ENCODE peak calls at places on chromosomes 6 and 20, in ten cellular contexts. A is sigmoid colon, S is RWPE2, Q is thoracic aorta, W is tibial artery, J is stomach, Z is psoas muscle, R is cardiac muscle cell, I is lower lobe of right lung, T is ovary. O is an unnamed sample.

GRCh38 chr6:34154668-34155447 is 9.0 kb upstream of the GRM4 start:
- DNase-seq in R (peak; percentile 75), I (no peak), Q (no peak), S (peak; percentile 51), W (peak; percentile 66), Z (peak; percentile 48), T (peak; percentile 51), A (peak; percentile 69), J (peak; percentile 57), O (peak; percentile 57)

GRCh38 chr6:53065266-53066058 is at the start of gene FBXO9:
- DNase-seq in J (peak; percentile 51), I (peak; percentile 79), W (peak; percentile 85), Z (peak; percentile 74), T (peak; percentile 59), S (peak; percentile 59), A (peak; percentile 78), Q (no peak), R (peak; percentile 84), O (peak; percentile 53)

GRCh38 chr6:72425003-72425681 is 196.7 kb upstream of the KCNQ5 start:
- DNase-seq in A (no peak), R (no peak), S (no peak), J (no peak), T (no peak), Z (no peak), W (no peak), I (no peak), Q (no peak), O (no peak)

GRCh38 chr6:125155344-125155743 is 1.8 kb downstream of the TPD52L1 start:
- DNase-seq in T (no peak), I (no peak), R (no peak), A (no peak), Z (no peak), Q (no peak), W (no peak), J (no peak), S (no peak), O (no peak)

GRCh38 chr6:134848076-134848475 is 101.8 kb downstream of the ALDH8A1 start:
- DNase-seq in T (no peak), R (no peak), Q (no peak), Z (no peak), W (no peak), A (no peak), S (no peak), J (no peak), I (no peak), O (no peak)

GRCh38 chr6:12286381-12287132 is 3.6 kb upstream of the EDN1 start:
- DNase-seq in R (no peak), Q (no peak), J (no peak), S (no peak), I (no peak), Z (no peak), T (no peak), A (no peak), W (no peak), O (no peak)

GRCh38 chr6:162489406-162489976 is 238.1 kb downstream of the PRKN start:
- DNase-seq in Q (no peak), J (no peak), W (no peak), I (no peak), A (no peak), R (no peak), S (no peak), T (no peak), Z (no peak), O (no peak)

GRCh38 chr6:15063253-15063853 is 182.5 kb upstream of the JARID2 start:
- DNase-seq in Z (peak; percentile 34), A (no peak), W (peak; percentile 66), T (no peak), S (no peak), I (peak; percentile 80), R (no peak), Q (no peak), J (no peak), O (peak; percentile 11)

GRCh38 chr6:139369068-139369467 is 5.4 kb downstream of the CITED2 start:
- DNase-seq in J (no peak), I (no peak), R (no peak), Z (no peak), S (no peak), Q (no peak), A (no peak), W (no peak), T (no peak), O (no peak)

GRCh38 chr6:104686550-104687155 is 173.1 kb downstream of the HACE1 start:
- DNase-seq in I (no peak), S (no peak), R (no peak), Q (no peak), A (no peak), J (no peak), T (no peak), W (no peak), Z (no peak), O (no peak)

DNA sequence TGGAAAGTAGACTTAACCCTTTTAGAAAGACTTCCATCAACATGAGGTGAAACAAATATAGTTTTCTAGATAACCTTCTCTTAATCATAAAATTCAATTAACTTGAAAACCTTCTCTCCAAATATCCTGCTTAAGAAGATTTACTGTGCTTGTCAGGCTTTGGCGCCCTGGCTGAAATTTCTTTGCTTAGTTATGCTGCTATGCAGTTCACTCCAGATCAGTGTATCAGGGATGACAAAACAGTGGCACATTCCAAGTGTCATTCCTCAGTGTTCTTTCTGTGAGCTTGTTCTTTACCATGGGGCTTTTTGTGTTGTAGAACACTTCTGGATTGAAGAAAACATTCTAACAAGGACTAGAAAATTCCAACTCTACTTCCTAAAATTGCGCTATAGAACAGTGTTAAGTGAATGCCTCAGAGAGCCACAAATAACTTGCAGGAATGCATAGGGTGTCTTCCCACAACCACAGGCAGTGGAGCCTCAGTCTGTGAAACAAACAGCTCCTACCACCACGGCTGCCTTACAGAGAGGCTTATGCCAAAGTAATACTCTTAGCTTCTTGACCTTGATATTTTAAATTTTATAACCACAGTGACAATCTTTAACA is 443.6 kb downstream of the CDC5L start:
- DNase-seq in T (no peak), I (no peak), W (no peak), S (no peak), Z (no peak), A (no peak), J (no peak), Q (no peak), R (peak; percentile 15), O (no peak)
- H3K4me1 ChIP-seq in T (no peaks in the 10 kb centered on the region), I (no peaks in the 10 kb centered on the region), W (peaks cover 4% of the 10 kb centered on the region), S (no peaks in the 10 kb centered on the region), Z (no peaks in the 10 kb centered on the region), A (no peaks in the 10 kb centered on the region), J (no peaks in the 10 kb centered on the region), Q (no peaks in the 10 kb centered on the region), R (no peaks in the 10 kb centered on the region), O (no peaks in the 10 kb centered on the region)

GRCh38 chr20:4560667-4561066 is 161.0 kb upstream of the PRND start:
- DNase-seq in Q (no peak), W (no peak), J (no peak), S (no peak), T (no peak), I (no peak), Z (no peak), R (no peak), A (no peak), O (no peak)

GRCh38 chr20:4563031-4563430 is 158.7 kb upstream of the PRND start:
- DNase-seq in R (no peak), I (no peak), T (no peak), Z (no peak), J (no peak), Q (no peak), S (no peak), W (no peak), A (no peak), O (no peak)

GRCh38 chr20:4567172-4567571 is 154.5 kb upstream of the PRND start:
- DNase-seq in I (no peak), T (no peak), J (no peak), S (no peak), Z (no peak), R (no peak), Q (no peak), W (no peak), A (no peak), O (no peak)

GRCh38 chr20:4559906-4560305 is 161.8 kb upstream of the PRND start:
- DNase-seq in Q (no peak), T (no peak), I (no peak), A (no peak), Z (no peak), J (no peak), R (no peak), W (no peak), S (no peak), O (no peak)

DNA sequence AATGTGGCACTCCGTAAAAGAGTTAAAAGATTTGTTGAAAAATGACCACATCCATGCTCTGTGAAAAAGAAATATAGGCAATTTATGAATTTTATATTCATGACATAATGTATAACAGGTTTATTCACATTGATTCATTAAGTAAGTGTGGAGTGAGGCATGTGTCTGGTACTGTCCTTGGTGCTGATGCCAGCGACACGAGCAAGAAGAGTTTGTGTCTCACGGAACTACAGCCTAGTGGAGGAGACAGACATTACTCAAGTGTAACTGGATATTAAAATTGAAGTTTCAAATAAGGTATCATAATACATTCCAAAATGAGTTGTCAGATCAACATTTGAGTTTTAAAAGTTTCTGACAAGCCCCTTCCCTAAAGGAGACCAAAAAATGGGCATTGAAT is 158.2 kb upstream of the PRND start:
- DNase-seq in W (no peak), I (no peak), R (peak; percentile 64), T (no peak), A (no peak), Q (no peak), S (no peak), J (no peak), Z (no peak), O (no peak)
- TF ChIP-seq CTCF in W (no peak), I (no peak), R (peak; percentile 32), T (no peak), A (no peak), Q (no peak), S (peak; percentile 14), J (no peak), Z (no peak), O (no peak)

DNA sequence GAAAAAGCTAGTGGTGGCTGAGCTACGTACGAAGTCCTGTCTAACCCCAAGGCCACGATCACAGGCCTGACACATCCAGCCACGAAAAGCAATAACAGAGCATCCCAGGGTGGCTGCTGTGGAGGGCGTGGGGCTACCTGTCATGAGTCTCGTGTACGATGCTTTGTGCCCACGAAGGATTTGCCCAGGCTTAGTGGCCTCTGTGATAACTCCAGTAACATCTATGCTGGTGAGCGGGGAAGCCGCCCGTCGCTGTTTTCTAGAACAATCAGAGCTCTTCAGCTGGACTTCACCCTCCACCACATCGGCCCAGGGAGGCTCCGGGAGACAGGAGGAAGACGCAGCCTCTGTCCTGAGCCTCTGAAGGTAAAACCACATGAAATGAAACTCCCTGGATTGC is 250.5 kb downstream of the TAF4 start:
- DNase-seq in Z (no peak), R (no peak), I (peak; percentile 42), J (no peak), A (no peak), T (no peak), W (no peak), S (no peak), Q (no peak), O (no peak)
- H3K4me1 ChIP-seq in Z (no peaks in the 10 kb centered on the region), R (no peaks in the 10 kb centered on the region), I (no peaks in the 10 kb centered on the region), J (no peaks in the 10 kb centered on the region), A (no peaks in the 10 kb centered on the region), T (no peaks in the 10 kb centered on the region), W (no peaks in the 10 kb centered on the region), S (no peaks in the 10 kb centered on the region), Q (no peaks in the 10 kb centered on the region), O (no peaks in the 10 kb centered on the region)

DNA sequence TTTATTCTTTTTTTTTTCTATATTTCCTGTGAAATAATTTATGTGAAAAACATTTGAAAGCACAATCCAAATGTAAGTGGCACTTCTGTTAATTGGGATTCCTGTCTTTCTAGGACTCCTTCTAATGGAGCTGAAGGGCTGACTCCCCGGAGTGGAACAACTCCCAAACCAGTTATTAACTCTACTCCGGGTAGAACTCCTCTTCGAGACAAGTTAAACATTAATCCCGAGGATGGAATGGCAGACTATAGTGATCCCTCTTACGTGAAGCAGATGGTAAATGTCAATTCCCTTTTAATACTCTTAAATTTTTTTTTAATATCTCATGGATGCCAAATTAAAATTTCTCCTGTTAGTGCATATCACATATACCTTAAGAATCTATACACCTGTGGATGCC is 35.0 kb downstream of the CDC5L start:
- DNase-seq in Q (no peak), W (no peak), S (no peak), J (no peak), A (no peak), I (no peak), T (no peak), Z (no peak), R (no peak), O (no peak)
- TF ChIP-seq CTCF in Q (no peak), W (no peak), S (no peak), J (no peak), A (no peak), I (no peak), T (no peak), Z (no peak), R (no peak), O (no peak)

O was measured in body of pancreas.